ENCODE peak calls at places on chromosomes 2 and 18, in five cellular contexts. J, I, F, S and X are unnamed samples.

GRCh38 chr18:23059541-23060465 is 75.5 kb upstream of the CABLES1 start:
- DNase-seq in J (no peak), I (no peak), F (no peak), S (no peak), X (no peak)

GRCh38 chr18:48841381-48842258 is 109.1 kb downstream of the SMAD7 start:
- DNase-seq in J (peak; percentile 43), I (no peak), F (peak; percentile 41), S (no peak), X (no peak)

GRCh38 chr2:86476092-86476491 is 34.9 kb downstream of the KDM3A start:
- DNase-seq in J (no peak), I (no peak), F (no peak), S (no peak), X (no peak)

GRCh38 chr2:202717598-202718310 is 83.0 kb downstream of the FAM117B start:
- DNase-seq in J (no peak), I (no peak), F (no peak), S (no peak), X (no peak)

GRCh38 chr2:37851428-37851827 is 73.7 kb upstream of the RMDN2 start:
- DNase-seq in J (no peak), I (no peak), F (no peak), S (no peak), X (no peak)

GRCh38 chr2:46164581-46165301 is 132.5 kb upstream of the EPAS1 start:
- DNase-seq in J (peak; percentile 16), I (no peak), F (peak; percentile 89), S (no peak), X (no peak)

GRCh38 chr2:166180951-166181812 is 53.4 kb upstream of the SCN1A start:
- DNase-seq in J (peak; percentile 9), I (no peak), F (peak; percentile 8), S (no peak), X (no peak)

GRCh38 chr2:3584608-3585007 is 9.5 kb downstream of the RPS7 start:
- DNase-seq in J (no peak), I (no peak), F (no peak), S (no peak), X (no peak)

GRCh38 chr2:26126091-26126490 is 46.8 kb upstream of the GAREM2 start:
- DNase-seq in J (no peak), I (no peak), F (no peak), S (no peak), X (no peak)

GRCh38 chr2:208245746-208246145 is 9.1 kb downstream of the IDH1 start:
- DNase-seq in J (no peak), I (no peak), F (no peak), S (no peak), X (no peak)

GRCh38 chr2:190469770-190470169 is 61.6 kb downstream of the MFSD6 start:
- DNase-seq in J (no peak), I (no peak), F (peak; percentile 82), S (no peak), X (no peak)